ENCODE peak calls at places on chromosomes 13 and 19, in ten cellular contexts. G, H, O, N, F, X, L, B, T and R are unnamed samples.

GRCh38 chr13:47409778-47410177 is 512.9 kb upstream of the HTR2A start:
- DNase-seq in G (no peak), H (no peak), O (no peak), N (no peak), F (no peak), X (no peak), L (no peak), B (no peak), T (no peak), R (no peak)

GRCh38 chr13:109867766-109868165 is 81.4 kb upstream of the IRS2 start:
- DNase-seq in G (no peak), H (no peak), O (no peak), N (no peak), F (no peak), X (no peak), L (no peak), B (no peak), T (no peak), R (no peak)

GRCh38 chr13:31775686-31776085 is 36.4 kb downstream of the RXFP2 start:
- DNase-seq in G (no peak), H (peak), O (no peak), N (peak), F (no peak), X (peak), L (no peak), B (no peak), T (no peak), R (peak)

GRCh38 chr13:77176350-77176749 is 149.4 kb upstream of the FBXL3 start:
- DNase-seq in G (peak), H (no peak), O (no peak), N (no peak), F (no peak), X (no peak), L (no peak), B (no peak), T (no peak), R (no peak)

GRCh38 chr13:104936304-104936703 is 1599.2 kb downstream of the EFNB2 start:
- DNase-seq in G (no peak), H (no peak), O (no peak), N (no peak), F (no peak), X (no peak), L (no peak), B (no peak), T (no peak), R (no peak)

GRCh38 chr19:18518639-18519038 is 3.2 kb downstream of the ELL start:
- DNase-seq in G (no peak), H (no peak), O (no peak), N (no peak), F (no peak), X (no peak), L (no peak), B (no peak), T (no peak), R (no peak)

GRCh38 chr13:103694471-103694870 is 628.3 kb upstream of the SLC10A2 start:
- DNase-seq in G (no peak), H (no peak), O (peak), N (no peak), F (no peak), X (no peak), L (no peak), B (no peak), T (no peak), R (no peak)

GRCh38 chr13:85287528-85287927 is 511.7 kb downstream of the SLITRK6 start:
- DNase-seq in G (no peak), H (no peak), O (no peak), N (no peak), F (no peak), X (no peak), L (no peak), B (no peak), T (no peak), R (no peak)

GRCh38 chr13:50894042-50894441 is 15.5 kb upstream of the RNASEH2B start:
- DNase-seq in G (no peak), H (no peak), O (no peak), N (no peak), F (no peak), X (no peak), L (no peak), B (no peak), T (no peak), R (no peak)

GRCh38 chr13:43141685-43142084 is 118.3 kb downstream of the DNAJC15 start:
- DNase-seq in G (no peak), H (no peak), O (no peak), N (no peak), F (no peak), X (no peak), L (no peak), B (no peak), T (no peak), R (no peak)

GRCh38 chr19:590750-591098 is 1.0 kb downstream of the HCN2 start:
- DNase-seq in G (no peak), H (no peak), O (no peak), N (no peak), F (no peak), X (no peak), L (no peak), B (no peak), T (no peak), R (no peak)

GRCh38 chr13:24083141-24083540 is 77.4 kb upstream of the SPATA13 start:
- DNase-seq in G (no peak), H (no peak), O (no peak), N (no peak), F (no peak), X (no peak), L (no peak), B (no peak), T (no peak), R (no peak)

GRCh38 chr13:32660227-32660626 is 74.0 kb downstream of the PDS5B start:
- DNase-seq in G (no peak), H (no peak), O (no peak), N (no peak), F (no peak), X (no peak), L (no peak), B (no peak), T (no peak), R (no peak)

GRCh38 chr13:57629391-57629804 is 2.1 kb upstream of the PCDH17 start:
- DNase-seq in G (no peak), H (no peak), O (peak), N (no peak), F (no peak), X (peak), L (no peak), B (peak), T (peak), R (no peak)

GRCh38 chr13:53238241-53238640 is 209.6 kb downstream of the OLFM4 start:
- DNase-seq in G (no peak), H (no peak), O (no peak), N (no peak), F (no peak), X (no peak), L (no peak), B (no peak), T (no peak), R (no peak)

GRCh38 chr19:5534787-5535586 is 32.8 kb downstream of the TINCR start:
- DNase-seq in G (no peak), H (no peak), O (no peak), N (no peak), F (no peak), X (no peak), L (no peak), B (no peak), T (peak), R (no peak)

GRCh38 chr19:13411899-13412298 is 94.4 kb downstream of the CACNA1A start:
- DNase-seq in G (no peak), H (no peak), O (no peak), N (no peak), F (no peak), X (no peak), L (no peak), B (no peak), T (no peak), R (no peak)

GRCh38 chr13:28181413-28181812 is 43.1 kb downstream of the PAN3 start:
- DNase-seq in G (peak), H (no peak), O (no peak), N (no peak), F (no peak), X (no peak), L (no peak), B (no peak), T (no peak), R (no peak)

GRCh38 chr13:49342404-49342803 is 94.7 kb downstream of the CDADC1 start:
- DNase-seq in G (no peak), H (no peak), O (no peak), N (no peak), F (no peak), X (no peak), L (no peak), B (no peak), T (no peak), R (no peak)

GRCh38 chr13:110422913-110423688 is 116.0 kb downstream of the COL4A2 start:
- DNase-seq in G (peak), H (no peak), O (no peak), N (no peak), F (no peak), X (no peak), L (no peak), B (no peak), T (no peak), R (no peak)

GRCh38 chr13:104491951-104492350 is 1425.7 kb upstream of the SLC10A2 start:
- DNase-seq in G (no peak), H (no peak), O (no peak), N (no peak), F (no peak), X (no peak), L (no peak), B (no peak), T (no peak), R (no peak)

GRCh38 chr19:1822210-1822609 is 10.1 kb upstream of the ATP8B3 start:
- DNase-seq in G (no peak), H (no peak), O (no peak), N (no peak), F (no peak), X (no peak), L (no peak), B (no peak), T (no peak), R (no peak)

GRCh38 chr19:19510432-19510831 is 4.9 kb downstream of the TSSK6 start:
- DNase-seq in G (no peak), H (no peak), O (no peak), N (no peak), F (no peak), X (no peak), L (no peak), B (no peak), T (no peak), R (no peak)

GRCh38 chr13:18628428-18628827 is 553.2 kb downstream of the TUBA3C start:
- DNase-seq in G (no peak), H (no peak), O (no peak), N (no peak), F (no peak), X (no peak), L (no peak), B (no peak), T (no peak), R (no peak)

GRCh38 chr19:54416695-54417491 is 1.6 kb downstream of the TTYH1 start:
- DNase-seq in G (no peak), H (no peak), O (peak), N (no peak), F (no peak), X (no peak), L (no peak), B (peak), T (no peak), R (no peak)

GRCh38 chr19:53882391-53883050 is 524 bp downstream of the PRKCG start:
- DNase-seq in G (no peak), H (no peak), O (peak), N (no peak), F (no peak), X (no peak), L (no peak), B (no peak), T (no peak), R (no peak)

GRCh38 chr19:6987850-6988249 is 33.4 kb downstream of the MBD3L2B start:
- DNase-seq in G (no peak), H (no peak), O (no peak), N (no peak), F (no peak), X (no peak), L (no peak), B (no peak), T (no peak), R (no peak)

GRCh38 chr13:113840541-113841354 is 23.1 kb downstream of the GAS6 start:
- DNase-seq in G (no peak), H (no peak), O (peak), N (no peak), F (no peak), X (no peak), L (no peak), B (peak), T (no peak), R (no peak)

GRCh38 chr13:53159439-53159838 is 130.8 kb downstream of the OLFM4 start:
- DNase-seq in G (no peak), H (no peak), O (no peak), N (no peak), F (no peak), X (no peak), L (no peak), B (no peak), T (no peak), R (no peak)